ENCODE peak calls at places on chromosome 21, in seven cellular contexts. A is pancreas, T is brain microvascular endothelial cell, P is endothelial cell of umbilical vein, R is HepG2, H is HL-60, E is fibroblast of pulmonary artery. Y is an unnamed sample.

GRCh38 chr21:44532712-44533111 is 7.3 kb downstream of the KRTAP10-1 start:
- DNase-seq in A (no peak), T (no peak), P (no peak), R (no peak), H (no peak), E (no peak), Y (no peak)

GRCh38 chr21:42565206-42565810 is 51.7 kb downstream of the SLC37A1 start:
- DNase-seq in A (no peak), T (no peak), P (no peak), R (no peak), H (no peak), E (no peak), Y (no peak)

GRCh38 chr21:35648512-35648911 is 411.8 kb downstream of the SETD4 start:
- DNase-seq in A (peak; percentile 50), T (no peak), P (no peak), R (no peak), H (no peak), E (no peak), Y (no peak)

GRCh38 chr21:25080706-25081495 is 526.4 kb downstream of the MRPL39 start:
- DNase-seq in A (no peak), T (no peak), P (no peak), R (no peak), H (no peak), E (no peak), Y (peak; percentile 52)

GRCh38 chr21:42560517-42561179 is 47.0 kb downstream of the SLC37A1 start:
- DNase-seq in A (no peak), T (no peak), P (no peak), R (no peak), H (no peak), E (no peak), Y (no peak)

GRCh38 chr21:35995522-35996088 is 64.7 kb downstream of the SETD4 start:
- DNase-seq in A (no peak), T (no peak), P (no peak), R (peak; percentile 32), H (no peak), E (no peak), Y (no peak)

GRCh38 chr21:15730484-15731242 is 881 bp downstream of the USP25 start:
- DNase-seq in A (no peak), T (no peak), P (peak; percentile 56), R (no peak), H (peak; percentile 47), E (peak; percentile 22), Y (no peak)

GRCh38 chr21:25966308-25966707 is 204.3 kb downstream of the APP start:
- DNase-seq in A (no peak), T (no peak), P (no peak), R (no peak), H (no peak), E (no peak), Y (no peak)

GRCh38 chr21:17461014-17461413 is 51.8 kb upstream of the CXADR start:
- DNase-seq in A (peak; percentile 37), T (peak; percentile 84), P (no peak), R (no peak), H (no peak), E (peak; percentile 90), Y (peak; percentile 74)

GRCh38 chr21:42330380-42331336 is 15.4 kb upstream of the TFF3 start:
- DNase-seq in A (no peak), T (no peak), P (no peak), R (no peak), H (no peak), E (no peak), Y (no peak)

GRCh38 chr21:42236014-42236413 is 17.1 kb downstream of the ABCG1 start:
- DNase-seq in A (no peak), T (no peak), P (no peak), R (no peak), H (no peak), E (no peak), Y (no peak)

GRCh38 chr21:42527489-42528158 is 14.0 kb downstream of the SLC37A1 start:
- DNase-seq in A (no peak), T (no peak), P (no peak), R (no peak), H (no peak), E (no peak), Y (no peak)

GRCh38 chr21:15752763-15753407 is 23.1 kb downstream of the USP25 start:
- DNase-seq in A (no peak), T (no peak), P (no peak), R (no peak), H (no peak), E (no peak), Y (no peak)

GRCh38 chr21:42112857-42113256 is 41.7 kb downstream of the UMODL1 start:
- DNase-seq in A (no peak), T (peak; percentile 24), P (no peak), R (no peak), H (no peak), E (peak; percentile 50), Y (peak; percentile 29)

GRCh38 chr21:34986561-34987533 is 62.3 kb downstream of the RUNX1 start:
- DNase-seq in A (no peak), T (peak; percentile 91), P (no peak), R (peak; percentile 84), H (no peak), E (peak; percentile 67), Y (peak; percentile 75)

GRCh38 chr21:43767980-43768867 is 7.9 kb downstream of the CSTB start:
- DNase-seq in A (no peak), T (peak; percentile 75), P (peak; percentile 32), R (no peak), H (peak; percentile 46), E (peak; percentile 81), Y (peak; percentile 66)

GRCh38 chr21:44391345-44392091 is 38.1 kb downstream of the TRPM2 start:
- DNase-seq in A (no peak), T (no peak), P (no peak), R (no peak), H (peak; percentile 84), E (no peak), Y (no peak)

GRCh38 chr21:14911351-14911750 is 153.4 kb downstream of the NRIP1 start:
- DNase-seq in A (no peak), T (no peak), P (no peak), R (no peak), H (no peak), E (no peak), Y (no peak)

GRCh38 chr21:41396452-41397107 is 29.5 kb upstream of the MX1 start:
- DNase-seq in A (no peak), T (no peak), P (no peak), R (no peak), H (peak; percentile 92), E (peak; percentile 26), Y (no peak)

GRCh38 chr21:34737115-34737514 is 68.3 kb downstream of the CLIC6 start:
- DNase-seq in A (no peak), T (no peak), P (no peak), R (peak; percentile 49), H (no peak), E (no peak), Y (peak; percentile 47)

GRCh38 chr21:31326478-31327247 is 17.4 kb downstream of the TIAM1 start:
- DNase-seq in A (no peak), T (no peak), P (no peak), R (no peak), H (peak; percentile 10), E (peak; percentile 35), Y (peak; percentile 18)

GRCh38 chr21:24658016-24658415 is 949.3 kb downstream of the MRPL39 start:
- DNase-seq in A (no peak), T (no peak), P (no peak), R (no peak), H (no peak), E (no peak), Y (no peak)

GRCh38 chr21:42233067-42233981 is 14.4 kb downstream of the ABCG1 start:
- DNase-seq in A (peak; percentile 45), T (peak; percentile 18), P (peak; percentile 86), R (peak; percentile 30), H (peak; percentile 85), E (peak; percentile 88), Y (peak; percentile 28)

GRCh38 chr21:44024895-44025353 is 12.8 kb downstream of the TRAPPC10 start:
- DNase-seq in A (no peak), T (peak; percentile 72), P (peak; percentile 53), R (no peak), H (peak; percentile 92), E (peak; percentile 79), Y (peak; percentile 73)

DNA sequence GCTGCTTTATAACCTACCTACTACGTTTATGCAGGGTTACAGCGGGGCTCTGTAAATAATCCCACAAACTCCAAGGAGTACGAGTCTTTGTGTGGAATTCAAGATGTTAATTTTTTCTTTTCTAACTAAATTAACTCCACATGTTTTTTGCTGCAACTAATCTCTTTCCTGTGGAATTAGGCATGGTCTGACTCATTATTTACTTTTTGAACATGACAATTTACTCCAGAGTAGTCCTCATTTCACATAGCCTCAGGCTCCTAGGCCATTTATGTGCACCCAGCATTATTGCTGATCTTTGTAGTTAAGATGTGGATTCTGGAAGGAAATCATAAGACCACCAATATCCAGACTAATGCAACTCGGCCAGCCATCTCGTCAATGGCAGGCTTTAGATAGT is 784.9 kb downstream of the LTN1 start:
- DNase-seq in A (no peak), T (peak; percentile 9), P (peak; percentile 10), R (no peak), H (no peak), E (peak; percentile 45), Y (peak; percentile 83)
- H3K4me3 ChIP-seq in A (no peak overlapping the region), T (no peak overlapping the region), P (no peak overlapping the region), R (no peak overlapping the region), H (no peak overlapping the region), E (no peak overlapping the region), Y (peak overlapping the region; percentile 11)

DNA sequence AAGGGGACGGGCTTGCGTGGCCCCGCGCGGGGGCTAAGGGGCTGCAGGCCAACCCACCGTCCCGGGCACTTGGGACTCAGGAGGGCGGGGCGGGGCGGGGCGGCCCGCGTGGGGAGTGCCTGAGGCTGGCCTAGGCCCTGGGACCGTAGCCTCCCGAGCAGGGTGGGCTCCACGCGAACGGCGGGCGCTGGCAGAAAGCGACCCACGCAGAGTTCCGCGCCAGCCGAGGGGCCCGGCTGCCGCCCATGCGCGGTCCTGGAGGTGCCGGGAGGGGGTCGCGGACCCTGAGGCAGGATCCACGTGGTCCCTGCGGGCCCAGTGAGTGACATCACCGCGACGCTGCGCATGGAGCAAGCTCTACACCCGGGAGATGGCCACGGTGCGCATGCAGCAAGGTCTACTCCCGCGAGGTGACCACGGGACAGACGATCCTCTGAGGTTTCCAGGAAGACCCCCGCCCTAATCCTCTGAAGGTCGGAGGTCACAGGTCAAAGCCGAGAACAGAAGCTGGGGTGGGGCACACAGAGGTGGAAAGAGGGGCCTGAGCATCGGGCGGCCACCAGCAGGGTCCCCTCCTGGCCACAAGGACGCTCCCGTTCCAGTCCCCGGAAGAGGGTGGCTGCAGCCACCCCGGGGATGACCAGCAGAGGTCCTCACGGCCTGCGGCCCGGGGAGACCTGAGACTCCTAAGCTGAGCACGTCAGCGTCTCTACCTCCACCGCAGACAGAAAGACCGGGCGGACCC is 13.5 kb upstream of the SLC19A1 start:
- DNase-seq in A (peak; percentile 81), T (peak; percentile 62), P (peak; percentile 60), R (peak; percentile 86), H (peak; percentile 76), E (peak; percentile 90), Y (peak; percentile 61)
- TF ChIP-seq CTCF in A (peak; percentile 89), T (peak; percentile 99), P (peak; percentile 86), R (peak; percentile 97), H (peak; percentile 61), E (peak; percentile 93), Y (peak; percentile 63)

GRCh38 chr21:37564924-37565529 is 198.5 kb downstream of the DYRK1A start:
- DNase-seq in A (no peak), T (peak; percentile 48), P (no peak), R (peak; percentile 34), H (no peak), E (no peak), Y (no peak)
- H3K4me3 ChIP-seq in A (peak overlapping the region; percentile 47), T (peak overlapping the region; percentile 65), P (no peak overlapping the region), R (peak overlapping the region; percentile 76), H (no peak overlapping the region), E (peak overlapping the region; percentile 55), Y (peak overlapping the region; percentile 83)

GRCh38 chr21:38081663-38082062 is 165.4 kb upstream of the KCNJ6 start:
- DNase-seq in A (no peak), T (no peak), P (no peak), R (no peak), H (no peak), E (no peak), Y (no peak)
- TF ChIP-seq CTCF in A (no peak), T (no peak), P (no peak), R (no peak), H (no peak), E (no peak), Y (no peak)

Y was measured in AG10803.